ENCODE peak calls at places on chromosomes 3 and 15, in five cellular contexts. One of them, this sample, is unnamed.

GRCh38 chr3:127425505-127426443 is 137.9 kb upstream of the PRR20G start:
- DNase-seq in GM12878: no peak
- DNase-seq in NT2/D1: no peak
- DNase-seq in H1: no peak
- DNase-seq in HepG2: no peak
- DNase-seq in this sample: no peak

GRCh38 chr15:59443341-59444081 is 5.5 kb downstream of the FAM81A start:
- DNase-seq in HepG2: no peak
- DNase-seq in GM12878: peak
- DNase-seq in H1: no peak
- DNase-seq in NT2/D1: no peak
- DNase-seq in this sample: no peak

GRCh38 chr3:186923241-186923640 is 7.1 kb upstream of the ST6GAL1 start:
- DNase-seq in HepG2: no peak
- DNase-seq in NT2/D1: no peak
- DNase-seq in GM12878: no peak
- DNase-seq in H1: no peak
- DNase-seq in this sample: no peak

GRCh38 chr3:191328963-191329653 is at the start of gene CCDC50:
- DNase-seq in H1: no peak
- DNase-seq in HepG2: peak
- DNase-seq in GM12878: no peak
- DNase-seq in NT2/D1: peak
- DNase-seq in this sample: peak

GRCh38 chr3:49357466-49358216 is 512 bp downstream of the GPX1 start:
- DNase-seq in HepG2: no peak
- DNase-seq in H1: no peak
- DNase-seq in GM12878: no peak
- DNase-seq in NT2/D1: peak
- DNase-seq in this sample: peak

GRCh38 chr15:59329570-59330350 is 42.9 kb downstream of the MYO1E start:
- DNase-seq in NT2/D1: no peak
- DNase-seq in GM12878: no peak
- DNase-seq in HepG2: peak
- DNase-seq in H1: no peak
- DNase-seq in this sample: no peak

GRCh38 chr3:78967061-78967460 is 800.7 kb downstream of the ROBO1 start:
- DNase-seq in NT2/D1: no peak
- DNase-seq in H1: no peak
- DNase-seq in HepG2: no peak
- DNase-seq in GM12878: no peak
- DNase-seq in this sample: no peak

GRCh38 chr15:49190586-49190985 is 20.5 kb downstream of the GALK2 start:
- DNase-seq in H1: no peak
- DNase-seq in GM12878: no peak
- DNase-seq in HepG2: no peak
- DNase-seq in NT2/D1: no peak
- DNase-seq in this sample: no peak

GRCh38 chr3:179876440-179876839 is 160.3 kb downstream of the PEX5L start:
- DNase-seq in HepG2: no peak
- DNase-seq in NT2/D1: no peak
- DNase-seq in GM12878: no peak
- DNase-seq in H1: no peak
- DNase-seq in this sample: no peak

GRCh38 chr3:112303811-112304325 is 9.9 kb upstream of the SLC9C1 start:
- DNase-seq in HepG2: no peak
- DNase-seq in H1: no peak
- DNase-seq in GM12878: no peak
- DNase-seq in NT2/D1: no peak
- DNase-seq in this sample: no peak

GRCh38 chr15:31280037-31280830 is 46.4 kb upstream of the KLF13 start:
- DNase-seq in H1: no peak
- DNase-seq in HepG2: peak
- DNase-seq in GM12878: no peak
- DNase-seq in NT2/D1: no peak
- DNase-seq in this sample: no peak

DNA sequence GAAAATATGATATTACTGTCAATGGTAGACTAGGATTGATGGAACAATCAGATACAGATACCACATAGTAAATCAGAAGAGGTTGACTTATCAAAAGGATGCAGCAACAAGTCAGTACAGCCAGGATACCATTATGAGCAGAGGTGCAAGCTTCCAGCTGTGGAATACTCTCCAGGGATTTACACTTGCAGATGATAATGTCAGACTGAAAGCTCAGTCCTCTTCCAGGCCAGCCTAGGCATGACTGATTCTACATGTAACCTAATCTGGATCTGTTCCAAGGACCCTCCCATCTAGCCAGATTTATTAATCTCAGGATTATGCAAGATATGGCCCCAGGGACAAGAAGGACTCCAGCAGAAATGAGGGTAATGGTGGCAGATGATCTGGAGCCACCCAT is 8.2 kb downstream of the FILIP1L start:
- DNase-seq in HepG2: no peak
- DNase-seq in GM12878: no peak
- DNase-seq in NT2/D1: no peak
- DNase-seq in H1: no peak
- DNase-seq in this sample: no peak
- TF ChIP-seq SUZ12 in HepG2: no peak
- TF ChIP-seq SUZ12 in GM12878: no peak
- TF ChIP-seq SUZ12 in NT2/D1: no peak
- TF ChIP-seq SUZ12 in H1: no peak
- TF ChIP-seq SUZ12 in this sample: no peak

GRCh38 chr15:72060687-72061250 is 57.2 kb downstream of the MYO9A start:
- DNase-seq in HepG2: no peak
- DNase-seq in NT2/D1: no peak
- DNase-seq in GM12878: no peak
- DNase-seq in H1: no peak
- DNase-seq in this sample: no peak
- TF ChIP-seq SUZ12 in HepG2: no peak
- TF ChIP-seq SUZ12 in NT2/D1: no peak
- TF ChIP-seq SUZ12 in GM12878: no peak
- TF ChIP-seq SUZ12 in H1: no peak
- TF ChIP-seq SUZ12 in this sample: no peak

GRCh38 chr15:43210807-43211206 is 10.0 kb downstream of the EPB42 start:
- DNase-seq in NT2/D1: no peak
- DNase-seq in HepG2: no peak
- DNase-seq in GM12878: no peak
- DNase-seq in H1: no peak
- DNase-seq in this sample: no peak
- TF ChIP-seq SUZ12 in NT2/D1: no peak
- TF ChIP-seq SUZ12 in HepG2: no peak
- TF ChIP-seq SUZ12 in GM12878: no peak
- TF ChIP-seq SUZ12 in H1: no peak
- TF ChIP-seq SUZ12 in this sample: no peak

DNA sequence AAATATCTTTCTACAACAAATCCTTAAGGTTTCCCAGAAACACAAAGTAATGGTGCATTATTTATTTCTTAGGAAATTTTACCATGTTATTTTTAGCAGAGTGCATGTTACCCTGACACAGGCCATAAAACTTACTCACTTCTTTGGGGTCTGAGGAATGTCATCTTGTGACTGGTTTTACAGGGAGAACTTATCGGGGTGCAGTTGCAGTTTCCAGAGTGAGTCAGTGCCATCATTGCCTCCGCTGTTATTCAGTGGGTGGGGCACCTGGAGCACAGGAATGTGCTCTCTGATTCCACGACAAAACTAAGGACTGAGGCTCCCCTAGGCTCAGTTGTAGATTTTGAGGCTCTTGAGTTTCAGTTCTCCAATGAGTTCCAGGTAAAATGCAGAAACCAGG is 11.1 kb upstream of the GREM1 start:
- DNase-seq in H1: no peak
- DNase-seq in NT2/D1: no peak
- DNase-seq in GM12878: no peak
- DNase-seq in HepG2: no peak
- DNase-seq in this sample: no peak
- TF ChIP-seq SUZ12 in H1: no peak
- TF ChIP-seq SUZ12 in NT2/D1: no peak
- TF ChIP-seq SUZ12 in GM12878: no peak
- TF ChIP-seq SUZ12 in HepG2: no peak
- TF ChIP-seq SUZ12 in this sample: no peak

GRCh38 chr3:15094187-15094875 is 4.6 kb downstream of the RBSN start:
- DNase-seq in HepG2: no peak
- DNase-seq in H1: no peak
- DNase-seq in GM12878: no peak
- DNase-seq in NT2/D1: no peak
- DNase-seq in this sample: no peak

GRCh38 chr3:15099364-15100098 is 583 bp upstream of the RBSN start:
- DNase-seq in NT2/D1: no peak
- DNase-seq in HepG2: no peak
- DNase-seq in GM12878: no peak
- DNase-seq in H1: no peak
- DNase-seq in this sample: no peak

GRCh38 chr3:15098503-15099363 is at the start of gene RBSN:
- DNase-seq in NT2/D1: peak
- DNase-seq in H1: peak
- DNase-seq in HepG2: peak
- DNase-seq in GM12878: peak
- DNase-seq in this sample: peak

GRCh38 chr3:15096026-15096425 is 2.9 kb downstream of the RBSN start:
- DNase-seq in NT2/D1: no peak
- DNase-seq in GM12878: no peak
- DNase-seq in H1: no peak
- DNase-seq in HepG2: no peak
- DNase-seq in this sample: no peak

DNA sequence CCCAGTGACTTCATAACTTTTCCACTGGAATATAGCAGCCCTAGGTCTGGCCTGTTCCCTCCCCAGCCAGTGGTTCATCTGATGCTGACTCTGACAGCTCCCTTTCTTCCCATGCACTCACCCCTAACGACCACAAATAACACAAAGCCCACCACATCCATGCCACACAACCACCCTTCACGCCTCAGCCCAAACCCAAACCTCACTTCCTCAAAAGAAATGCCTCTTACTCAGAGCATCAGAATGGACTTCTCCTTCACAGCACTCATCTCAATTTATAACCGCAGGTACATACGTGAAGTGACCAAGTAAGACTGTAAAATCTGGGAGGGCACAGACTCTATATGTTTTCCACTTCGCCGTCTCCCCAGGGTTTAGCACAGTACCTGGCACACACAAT is 1.1 kb downstream of the RBSN start:
- DNase-seq in GM12878: peak
- DNase-seq in HepG2: no peak
- DNase-seq in H1: no peak
- DNase-seq in NT2/D1: no peak
- DNase-seq in this sample: no peak
- TF ChIP-seq SUZ12 in GM12878: no peak
- TF ChIP-seq SUZ12 in HepG2: no peak
- TF ChIP-seq SUZ12 in H1: no peak
- TF ChIP-seq SUZ12 in NT2/D1: no peak
- TF ChIP-seq SUZ12 in this sample: no peak

DNA sequence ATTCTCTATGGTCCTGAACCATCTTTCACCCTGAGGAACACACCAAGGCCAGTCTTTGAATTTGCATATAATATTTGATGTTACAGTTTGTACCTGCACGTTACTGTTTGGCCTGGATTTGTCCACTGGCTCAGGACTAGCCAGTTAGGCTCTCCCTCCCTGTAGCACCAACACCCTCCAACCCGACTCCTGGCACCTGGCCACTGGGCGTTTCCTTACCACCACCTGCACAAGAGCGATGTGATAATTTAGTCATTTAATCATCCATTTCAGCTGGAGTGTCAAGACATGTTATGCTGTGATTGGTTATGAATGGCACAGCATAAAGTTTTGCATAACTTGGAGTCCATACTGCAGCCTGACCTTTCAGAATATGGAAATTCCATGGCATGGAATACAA is 242.3 kb downstream of the KCNMB2 start:
- DNase-seq in HepG2: no peak
- DNase-seq in GM12878: no peak
- DNase-seq in H1: no peak
- DNase-seq in NT2/D1: no peak
- DNase-seq in this sample: no peak
- TF ChIP-seq SUZ12 in HepG2: no peak
- TF ChIP-seq SUZ12 in GM12878: no peak
- TF ChIP-seq SUZ12 in H1: no peak
- TF ChIP-seq SUZ12 in NT2/D1: no peak
- TF ChIP-seq SUZ12 in this sample: no peak

GRCh38 chr3:55704521-55704920 is 217.4 kb upstream of the WNT5A start:
- DNase-seq in H1: no peak
- DNase-seq in GM12878: no peak
- DNase-seq in NT2/D1: no peak
- DNase-seq in HepG2: no peak
- DNase-seq in this sample: no peak
- TF ChIP-seq SUZ12 in H1: no peak
- TF ChIP-seq SUZ12 in GM12878: no peak
- TF ChIP-seq SUZ12 in NT2/D1: no peak
- TF ChIP-seq SUZ12 in HepG2: no peak
- TF ChIP-seq SUZ12 in this sample: no peak

GRCh38 chr3:70358978-70359580 is 46.6 kb upstream of the MDFIC2 start:
- DNase-seq in GM12878: no peak
- DNase-seq in H1: no peak
- DNase-seq in NT2/D1: peak
- DNase-seq in HepG2: peak
- DNase-seq in this sample: peak
- TF ChIP-seq SUZ12 in GM12878: no peak
- TF ChIP-seq SUZ12 in H1: no peak
- TF ChIP-seq SUZ12 in NT2/D1: no peak
- TF ChIP-seq SUZ12 in HepG2: no peak
- TF ChIP-seq SUZ12 in this sample: no peak

This sample was measured in HEK293T.